ENCODE peak calls at places on chromosomes 11 and 22, in four cellular contexts. One of them, this sample, is unnamed.

GRCh38 chr22:39859903-39860588 is 33.5 kb downstream of the ENTHD1 start:
- DNase-seq in epithelial cell of esophagus: no peak
- DNase-seq in HT-29: no peak
- DNase-seq in upper lobe of right lung: no peak
- DNase-seq in this sample: no peak

GRCh38 chr11:8832571-8833260 is 78.3 kb upstream of the AKIP1 start:
- DNase-seq in HT-29: no peak
- DNase-seq in upper lobe of right lung: peak
- DNase-seq in epithelial cell of esophagus: peak
- DNase-seq in this sample: no peak

GRCh38 chr11:69864930-69865661 is 45.9 kb upstream of the FGF3 start:
- DNase-seq in HT-29: no peak
- DNase-seq in epithelial cell of esophagus: no peak
- DNase-seq in upper lobe of right lung: no peak
- DNase-seq in this sample: no peak

GRCh38 chr11:112882494-112883381 is 78.5 kb upstream of the NCAM1 start:
- DNase-seq in HT-29: no peak
- DNase-seq in upper lobe of right lung: no peak
- DNase-seq in epithelial cell of esophagus: no peak
- DNase-seq in this sample: no peak

GRCh38 chr11:68501813-68502212 is 41.3 kb downstream of the PPP6R3 start:
- DNase-seq in HT-29: no peak
- DNase-seq in epithelial cell of esophagus: no peak
- DNase-seq in upper lobe of right lung: no peak
- DNase-seq in this sample: no peak

GRCh38 chr11:69213315-69213714 is 57.6 kb downstream of the SMIM38 start:
- DNase-seq in epithelial cell of esophagus: no peak
- DNase-seq in HT-29: peak
- DNase-seq in upper lobe of right lung: no peak
- DNase-seq in this sample: no peak

GRCh38 chr22:27213766-27214581 is 556.6 kb downstream of the MIAT start:
- DNase-seq in HT-29: no peak
- DNase-seq in epithelial cell of esophagus: no peak
- DNase-seq in upper lobe of right lung: no peak
- DNase-seq in this sample: no peak

GRCh38 chr11:91625495-91625894 is 599.1 kb upstream of the FAT3 start:
- DNase-seq in upper lobe of right lung: no peak
- DNase-seq in epithelial cell of esophagus: no peak
- DNase-seq in HT-29: no peak
- DNase-seq in this sample: peak

GRCh38 chr11:79076526-79077115 is 364.2 kb downstream of the TENM4 start:
- DNase-seq in epithelial cell of esophagus: peak
- DNase-seq in HT-29: peak
- DNase-seq in upper lobe of right lung: no peak
- DNase-seq in this sample: peak

GRCh38 chr22:46053563-46054090 is 76.7 kb upstream of the WNT7B start:
- DNase-seq in epithelial cell of esophagus: peak
- DNase-seq in upper lobe of right lung: peak
- DNase-seq in HT-29: peak
- DNase-seq in this sample: peak

GRCh38 chr11:3823303-3823702 is 14.9 kb downstream of the PGAP2 start:
- DNase-seq in epithelial cell of esophagus: peak
- DNase-seq in upper lobe of right lung: no peak
- DNase-seq in HT-29: no peak
- DNase-seq in this sample: no peak

GRCh38 chr22:29994027-29994715 is 86.1 kb upstream of the HORMAD2 start:
- DNase-seq in epithelial cell of esophagus: peak
- DNase-seq in HT-29: peak
- DNase-seq in upper lobe of right lung: no peak
- DNase-seq in this sample: no peak

GRCh38 chr11:47617417-47617809 is 23.2 kb upstream of the C1QTNF4 start:
- DNase-seq in HT-29: no peak
- DNase-seq in upper lobe of right lung: no peak
- DNase-seq in epithelial cell of esophagus: no peak
- DNase-seq in this sample: no peak

GRCh38 chr11:282171-282570 is 4.0 kb downstream of the NLRP6 start:
- DNase-seq in epithelial cell of esophagus: no peak
- DNase-seq in upper lobe of right lung: no peak
- DNase-seq in HT-29: no peak
- DNase-seq in this sample: peak

GRCh38 chr22:38180841-38181452 is 683 bp downstream of the PLA2G6 start:
- DNase-seq in upper lobe of right lung: peak
- DNase-seq in HT-29: peak
- DNase-seq in epithelial cell of esophagus: peak
- DNase-seq in this sample: peak

GRCh38 chr11:32115406-32115805 is 24.5 kb downstream of the RCN1 start:
- DNase-seq in upper lobe of right lung: no peak
- DNase-seq in epithelial cell of esophagus: no peak
- DNase-seq in HT-29: no peak
- DNase-seq in this sample: no peak

GRCh38 chr11:72676874-72677341 is 2.7 kb upstream of the PDE2A start:
- DNase-seq in upper lobe of right lung: peak
- DNase-seq in HT-29: peak
- DNase-seq in epithelial cell of esophagus: peak
- DNase-seq in this sample: peak

GRCh38 chr22:45868586-45869443 is 108.1 kb downstream of the WNT7B start:
- DNase-seq in HT-29: no peak
- DNase-seq in epithelial cell of esophagus: no peak
- DNase-seq in upper lobe of right lung: no peak
- DNase-seq in this sample: no peak

GRCh38 chr11:104661481-104661880 is 236.8 kb downstream of the CASP12 start:
- DNase-seq in HT-29: no peak
- DNase-seq in upper lobe of right lung: no peak
- DNase-seq in epithelial cell of esophagus: no peak
- DNase-seq in this sample: peak

GRCh38 chr22:41596776-41597634 is 7.4 kb upstream of the PMM1 start:
- DNase-seq in HT-29: peak
- DNase-seq in epithelial cell of esophagus: peak
- DNase-seq in upper lobe of right lung: peak
- DNase-seq in this sample: peak

GRCh38 chr22:31139866-31140716 is at the start of gene PLA2G3:
- DNase-seq in upper lobe of right lung: peak
- DNase-seq in HT-29: no peak
- DNase-seq in epithelial cell of esophagus: peak
- DNase-seq in this sample: peak